ENCODE peak calls at places on chromosomes 4 and X, in seven cellular contexts. O is GM23248, V is PC-3, I is HepG2, B is IMR-90, L is mesenchymal stem cell, X is SK-N-SH. R is an unnamed sample. For H3K27me3, the result is how much of the 10 kb centered on the place peaks cover.

GRCh38 chr4:101967697-101968346 is 177.3 kb downstream of the BANK1 start:
- DNase-seq in O (peak), V (peak), I (no peak), B (no peak), L (no peak), X (no peak), R (peak)

GRCh38 chr4:141455651-141456050 is 180.7 kb upstream of the IL15 start:
- DNase-seq in O (peak), V (no peak), I (no peak), B (peak), L (no peak), X (no peak), R (peak)

GRCh38 chr4:77959566-77960338 is 97.1 kb downstream of the MRPL1 start:
- DNase-seq in O (peak), V (peak), I (peak), B (peak), L (peak), X (peak), R (peak)

GRCh38 chrX:153692611-153693156 is 5.0 kb downstream of the SLC6A8 start:
- DNase-seq in O (no peak), V (no peak), I (no peak), B (no peak), L (no peak), X (no peak), R (no peak)

GRCh38 chrX:34918091-34918736 is 24.4 kb upstream of the FAM47B start:
- DNase-seq in O (peak), V (peak), I (no peak), B (peak), L (peak), X (no peak), R (peak)

GRCh38 chr4:47499705-47500104 is 14.6 kb downstream of the ATP10D start:
- DNase-seq in O (no peak), V (no peak), I (no peak), B (peak), L (no peak), X (no peak), R (no peak)

GRCh38 chr4:149465941-149466340 is 349.7 kb downstream of the IQCM start:
- DNase-seq in O (peak), V (peak), I (no peak), B (peak), L (no peak), X (no peak), R (peak)

GRCh38 chrX:134174859-134175258 is 62.1 kb upstream of the CCDC160 start:
- DNase-seq in O (no peak), V (no peak), I (no peak), B (no peak), L (no peak), X (no peak), R (no peak)

GRCh38 chr4:168221298-168221697 is 97.3 kb downstream of the DDX60 start:
- DNase-seq in O (peak), V (peak), I (no peak), B (peak), L (peak), X (no peak), R (peak)

GRCh38 chr4:186074189-186074588 is 5.2 kb downstream of the TLR3 start:
- DNase-seq in O (no peak), V (no peak), I (no peak), B (no peak), L (peak), X (no peak), R (no peak)

GRCh38 chrX:31099536-31100090 is 27.8 kb upstream of the FTHL17 start:
- DNase-seq in O (no peak), V (no peak), I (no peak), B (no peak), L (no peak), X (no peak), R (peak)

GRCh38 chr4:16450724-16451123 is 224.5 kb upstream of the TAPT1 start:
- DNase-seq in O (peak), V (no peak), I (no peak), B (no peak), L (peak), X (peak), R (no peak)

GRCh38 chr4:61517144-61517543 is 317.0 kb downstream of the ADGRL3 start:
- DNase-seq in O (no peak), V (no peak), I (peak), B (no peak), L (peak), X (no peak), R (no peak)

GRCh38 chr4:82792912-82793649 is 5.5 kb downstream of the SCD5 start:
- DNase-seq in O (peak), V (no peak), I (no peak), B (peak), L (no peak), X (no peak), R (no peak)

GRCh38 chr4:4575284-4576211 is 33.7 kb upstream of the STX18 start:
- DNase-seq in O (peak), V (peak), I (no peak), B (peak), L (peak), X (peak), R (no peak)

GRCh38 chr4:98662619-98663225 is 4.3 kb upstream of the TSPAN5 start:
- DNase-seq in O (no peak), V (peak), I (no peak), B (peak), L (no peak), X (no peak), R (no peak)

GRCh38 chr4:152843476-152844107 is 63.8 kb downstream of the ARFIP1 start:
- DNase-seq in O (no peak), V (no peak), I (peak), B (no peak), L (peak), X (no peak), R (no peak)

GRCh38 chr4:185468999-185469398 is 2.5 kb downstream of the CCDC110 start:
- DNase-seq in O (no peak), V (no peak), I (no peak), B (no peak), L (no peak), X (no peak), R (no peak)

GRCh38 chr4:25795566-25796454 is 67.0 kb downstream of the SEL1L3 start:
- DNase-seq in O (peak), V (peak), I (peak), B (peak), L (peak), X (no peak), R (peak)

GRCh38 chrX:3415011-3415410 is 68.6 kb upstream of the MXRA5 start:
- DNase-seq in O (peak), V (no peak), I (no peak), B (no peak), L (no peak), X (no peak), R (no peak)
- H3K27ac ChIP-seq in O (no peak), V (no peak), I (no peak), B (no peak), L (no peak), X (no peak), R (no peak)

DNA sequence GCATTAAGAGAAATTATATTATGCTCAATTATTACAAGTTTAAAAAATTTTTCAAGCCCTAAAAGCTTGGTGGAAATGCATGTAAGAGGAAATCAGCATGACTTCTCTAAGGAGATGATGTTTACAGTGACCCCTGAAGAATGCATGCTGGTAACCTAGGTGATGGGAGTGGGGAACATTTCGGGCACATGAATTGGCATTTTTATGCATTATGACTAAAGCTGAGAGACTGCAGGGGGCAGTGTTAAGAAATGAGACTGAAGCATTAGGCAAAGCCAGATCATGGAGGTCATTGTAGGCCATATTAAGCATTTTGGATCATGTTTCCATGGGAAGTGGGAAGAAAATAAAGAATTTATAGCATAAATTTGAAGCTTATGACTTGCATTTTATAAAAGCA is 421.3 kb downstream of the FAT4 start:
- DNase-seq in O (peak), V (peak), I (peak), B (peak), L (peak), X (peak), R (no peak)
- H2AFZ ChIP-seq in O (no peak), V (no peak), I (no peak), B (no peak), L (no peak), X (no peak), R (peak)

GRCh38 chrX:113868716-113869115 is 715.2 kb upstream of the HTR2C start:
- DNase-seq in O (no peak), V (no peak), I (no peak), B (no peak), L (peak), X (no peak), R (no peak)

GRCh38 chrX:113873056-113873455 is 710.8 kb upstream of the HTR2C start:
- DNase-seq in O (no peak), V (no peak), I (no peak), B (no peak), L (no peak), X (no peak), R (no peak)

GRCh38 chrX:113868169-113868568 is 715.7 kb upstream of the HTR2C start:
- DNase-seq in O (no peak), V (no peak), I (no peak), B (no peak), L (peak), X (peak), R (no peak)
- H3K27me3 ChIP-seq in O (under half), V (under half), I (under half), B (under half), L (under half), X (under half), R (under half)

GRCh38 chrX:13026877-13027652 is 17.4 kb downstream of the FAM9C start:
- DNase-seq in O (no peak), V (no peak), I (no peak), B (no peak), L (no peak), X (no peak), R (no peak)

GRCh38 chrX:13022926-13023325 is 21.5 kb downstream of the FAM9C start:
- DNase-seq in O (no peak), V (no peak), I (no peak), B (no peak), L (no peak), X (no peak), R (no peak)

GRCh38 chrX:13024911-13025454 is 19.4 kb downstream of the FAM9C start:
- DNase-seq in O (no peak), V (no peak), I (no peak), B (no peak), L (no peak), X (no peak), R (no peak)

GRCh38 chrX:13028871-13029336 is 15.5 kb downstream of the FAM9C start:
- DNase-seq in O (no peak), V (peak), I (peak), B (no peak), L (no peak), X (no peak), R (peak)

DNA sequence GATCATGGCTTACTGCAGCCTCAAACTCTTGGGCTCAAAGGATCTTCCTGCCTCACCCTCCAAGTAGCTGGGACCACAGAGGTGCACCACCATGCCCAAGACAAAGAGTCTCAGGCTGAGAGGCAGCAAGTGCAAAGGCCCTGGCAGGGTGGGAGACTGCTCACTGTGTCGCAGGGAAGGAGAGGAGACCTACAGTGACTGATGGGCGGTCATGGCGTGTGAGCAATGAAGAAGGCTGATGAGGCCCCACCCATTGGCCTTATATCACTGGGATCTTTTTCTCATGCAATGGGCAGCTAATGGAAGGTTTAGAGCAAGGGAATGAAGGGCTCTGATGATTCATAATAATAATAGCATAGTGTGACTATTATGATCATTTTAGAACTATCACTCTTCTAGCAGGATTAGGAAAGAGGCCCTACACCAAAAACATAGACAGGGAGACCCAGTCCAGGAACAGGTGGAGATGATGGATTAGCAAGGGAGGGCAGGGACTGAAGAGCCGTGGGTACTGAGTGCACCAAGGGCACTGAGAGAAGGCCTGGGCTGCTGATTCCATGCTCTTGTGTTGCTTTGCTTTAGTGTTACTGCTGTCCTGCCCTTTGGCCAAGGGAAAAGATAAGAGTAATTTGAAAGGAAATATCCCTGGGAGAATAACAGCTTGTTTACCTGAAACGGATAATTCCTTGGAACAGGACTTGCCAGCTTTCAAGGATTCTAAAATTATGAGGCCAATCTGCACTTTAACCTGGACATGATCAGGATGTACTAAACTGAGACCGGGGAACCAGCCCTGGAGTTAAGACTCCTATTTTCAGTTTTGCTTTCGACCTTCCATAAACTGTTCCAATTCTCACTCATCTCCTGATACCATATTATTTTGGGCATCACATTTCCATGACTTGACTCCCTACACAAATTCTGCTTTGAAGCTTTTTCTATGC is 20.6 kb downstream of the FAM9C start:
- DNase-seq in O (no peak), V (no peak), I (no peak), B (no peak), L (no peak), X (no peak), R (no peak)
- H3K27ac ChIP-seq in O (no peak), V (no peak), I (no peak), B (no peak), L (no peak), X (peak), R (no peak)

GRCh38 chr4:120156115-120156718 is 89.6 kb upstream of the MAD2L1 start:
- DNase-seq in O (peak), V (peak), I (peak), B (peak), L (peak), X (peak), R (peak)
- H2AFZ ChIP-seq in O (peak), V (no peak), I (no peak), B (no peak), L (no peak), X (no peak), R (no peak)